ENCODE peak calls at places on chromosomes 1 and 21, in eight cellular contexts. One of them, this sample, is unnamed. For H3K4me1, the result is how much of the 10 kb centered on the place peaks cover.

GRCh38 chr21:36320421-36321324 is 676 bp downstream of the MORC3 start:
- DNase-seq in right atrium auricular region: peak
- DNase-seq in psoas muscle: peak
- DNase-seq in adrenal gland: peak
- DNase-seq in colonic mucosa: peak
- DNase-seq in GM23248: peak
- DNase-seq in right lobe of liver: peak
- DNase-seq in HCT116: peak
- DNase-seq in this sample: peak

GRCh38 chr1:95437011-95437410 is 203.0 kb downstream of the RWDD3 start:
- DNase-seq in right atrium auricular region: no peak
- DNase-seq in psoas muscle: no peak
- DNase-seq in adrenal gland: no peak
- DNase-seq in colonic mucosa: no peak
- DNase-seq in GM23248: no peak
- DNase-seq in right lobe of liver: no peak
- DNase-seq in HCT116: no peak
- DNase-seq in this sample: no peak

GRCh38 chr1:43971336-43971980 is 1.6 kb downstream of the DPH2 start:
- DNase-seq in right atrium auricular region: no peak
- DNase-seq in psoas muscle: peak
- DNase-seq in adrenal gland: no peak
- DNase-seq in colonic mucosa: no peak
- DNase-seq in GM23248: no peak
- DNase-seq in right lobe of liver: no peak
- DNase-seq in HCT116: no peak
- DNase-seq in this sample: no peak

GRCh38 chr1:203196371-203196770 is 9.9 kb upstream of the CHI3L1 start:
- DNase-seq in right atrium auricular region: no peak
- DNase-seq in psoas muscle: no peak
- DNase-seq in adrenal gland: no peak
- DNase-seq in colonic mucosa: no peak
- DNase-seq in GM23248: peak
- DNase-seq in right lobe of liver: no peak
- DNase-seq in HCT116: no peak
- DNase-seq in this sample: no peak

GRCh38 chr1:43716559-43717281 is 9.4 kb downstream of the ST3GAL3 start:
- DNase-seq in right atrium auricular region: no peak
- DNase-seq in psoas muscle: no peak
- DNase-seq in adrenal gland: no peak
- DNase-seq in colonic mucosa: no peak
- DNase-seq in GM23248: no peak
- DNase-seq in right lobe of liver: no peak
- DNase-seq in HCT116: no peak
- DNase-seq in this sample: no peak

GRCh38 chr1:41626146-41626545 is 141.7 kb upstream of the EDN2 start:
- DNase-seq in right atrium auricular region: no peak
- DNase-seq in psoas muscle: no peak
- DNase-seq in adrenal gland: no peak
- DNase-seq in colonic mucosa: no peak
- DNase-seq in GM23248: peak
- DNase-seq in right lobe of liver: no peak
- DNase-seq in HCT116: no peak
- DNase-seq in this sample: no peak

GRCh38 chr1:216710042-216710441 is 13.2 kb downstream of the ESRRG start:
- DNase-seq in right atrium auricular region: no peak
- DNase-seq in psoas muscle: no peak
- DNase-seq in adrenal gland: no peak
- DNase-seq in colonic mucosa: no peak
- DNase-seq in GM23248: no peak
- DNase-seq in right lobe of liver: no peak
- DNase-seq in HCT116: no peak
- DNase-seq in this sample: no peak

GRCh38 chr1:175679931-175680652 is 63.3 kb downstream of the TNR start:
- DNase-seq in right atrium auricular region: no peak
- DNase-seq in psoas muscle: no peak
- DNase-seq in adrenal gland: no peak
- DNase-seq in colonic mucosa: no peak
- DNase-seq in GM23248: no peak
- DNase-seq in right lobe of liver: no peak
- DNase-seq in HCT116: no peak
- DNase-seq in this sample: no peak

GRCh38 chr1:32992489-32993214 is 28.0 kb upstream of the RNF19B start:
- DNase-seq in right atrium auricular region: peak
- DNase-seq in psoas muscle: peak
- DNase-seq in adrenal gland: peak
- DNase-seq in colonic mucosa: peak
- DNase-seq in GM23248: peak
- DNase-seq in right lobe of liver: peak
- DNase-seq in HCT116: peak
- DNase-seq in this sample: peak

GRCh38 chr1:230750576-230750975 is 3.4 kb downstream of the CAPN9 start:
- DNase-seq in right atrium auricular region: no peak
- DNase-seq in psoas muscle: no peak
- DNase-seq in adrenal gland: no peak
- DNase-seq in colonic mucosa: no peak
- DNase-seq in GM23248: no peak
- DNase-seq in right lobe of liver: no peak
- DNase-seq in HCT116: no peak
- DNase-seq in this sample: no peak
- H3K4me1 ChIP-seq in right atrium auricular region: under half
- H3K4me1 ChIP-seq in psoas muscle: under half
- H3K4me1 ChIP-seq in adrenal gland: under half
- H3K4me1 ChIP-seq in colonic mucosa: under half
- H3K4me1 ChIP-seq in GM23248: under half
- H3K4me1 ChIP-seq in right lobe of liver: under half
- H3K4me1 ChIP-seq in HCT116: under half
- H3K4me1 ChIP-seq in this sample: under half

DNA sequence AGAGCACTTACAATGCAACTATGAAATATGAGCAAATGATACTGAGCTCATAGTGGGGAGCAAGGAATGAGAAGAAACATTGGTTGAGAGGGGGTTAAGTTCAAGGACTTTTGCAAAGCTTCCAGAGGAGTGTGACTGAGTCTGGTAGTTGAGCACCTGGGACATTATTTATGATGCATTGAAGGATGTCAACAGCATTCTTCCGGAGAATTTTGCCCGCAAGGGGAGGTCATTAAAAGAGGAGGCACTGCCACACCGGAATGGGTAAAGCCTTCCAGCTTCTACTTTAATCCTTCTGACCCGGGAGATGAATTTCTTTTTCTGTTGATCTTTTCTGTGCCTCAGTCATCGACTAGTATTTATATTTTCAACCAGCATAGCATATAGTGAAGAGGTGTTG is 208.4 kb upstream of the CAMK1G start:
- DNase-seq in right atrium auricular region: no peak
- DNase-seq in psoas muscle: no peak
- DNase-seq in adrenal gland: no peak
- DNase-seq in colonic mucosa: no peak
- DNase-seq in GM23248: no peak
- DNase-seq in right lobe of liver: no peak
- DNase-seq in HCT116: no peak
- DNase-seq in this sample: no peak
- H3K4me3 ChIP-seq in right atrium auricular region: no peak
- H3K4me3 ChIP-seq in psoas muscle: no peak
- H3K4me3 ChIP-seq in adrenal gland: no peak
- H3K4me3 ChIP-seq in colonic mucosa: no peak
- H3K4me3 ChIP-seq in GM23248: no peak
- H3K4me3 ChIP-seq in right lobe of liver: no peak
- H3K4me3 ChIP-seq in HCT116: no peak
- H3K4me3 ChIP-seq in this sample: no peak

GRCh38 chr1:207850621-207851407 is 60.1 kb downstream of the CD34 start:
- DNase-seq in right atrium auricular region: no peak
- DNase-seq in psoas muscle: no peak
- DNase-seq in adrenal gland: no peak
- DNase-seq in colonic mucosa: no peak
- DNase-seq in GM23248: no peak
- DNase-seq in right lobe of liver: no peak
- DNase-seq in HCT116: no peak
- DNase-seq in this sample: no peak
- H3K4me1 ChIP-seq in right atrium auricular region: under half
- H3K4me1 ChIP-seq in psoas muscle: half or more
- H3K4me1 ChIP-seq in adrenal gland: under half
- H3K4me1 ChIP-seq in colonic mucosa: under half
- H3K4me1 ChIP-seq in GM23248: under half
- H3K4me1 ChIP-seq in right lobe of liver: under half
- H3K4me1 ChIP-seq in HCT116: under half
- H3K4me1 ChIP-seq in this sample: under half

GRCh38 chr1:86068126-86068805 is 88.3 kb downstream of the COL24A1 start:
- DNase-seq in right atrium auricular region: no peak
- DNase-seq in psoas muscle: no peak
- DNase-seq in adrenal gland: no peak
- DNase-seq in colonic mucosa: no peak
- DNase-seq in GM23248: peak
- DNase-seq in right lobe of liver: no peak
- DNase-seq in HCT116: no peak
- DNase-seq in this sample: no peak

GRCh38 chr1:86068841-86069756 is 87.5 kb downstream of the COL24A1 start:
- DNase-seq in right atrium auricular region: no peak
- DNase-seq in psoas muscle: no peak
- DNase-seq in adrenal gland: no peak
- DNase-seq in colonic mucosa: no peak
- DNase-seq in GM23248: no peak
- DNase-seq in right lobe of liver: no peak
- DNase-seq in HCT116: no peak
- DNase-seq in this sample: no peak

GRCh38 chr1:86064899-86065298 is 91.7 kb downstream of the COL24A1 start:
- DNase-seq in right atrium auricular region: no peak
- DNase-seq in psoas muscle: no peak
- DNase-seq in adrenal gland: no peak
- DNase-seq in colonic mucosa: no peak
- DNase-seq in GM23248: no peak
- DNase-seq in right lobe of liver: no peak
- DNase-seq in HCT116: no peak
- DNase-seq in this sample: no peak

GRCh38 chr1:86067626-86068025 is 88.9 kb downstream of the COL24A1 start:
- DNase-seq in right atrium auricular region: no peak
- DNase-seq in psoas muscle: no peak
- DNase-seq in adrenal gland: no peak
- DNase-seq in colonic mucosa: no peak
- DNase-seq in GM23248: no peak
- DNase-seq in right lobe of liver: no peak
- DNase-seq in HCT116: no peak
- DNase-seq in this sample: no peak

GRCh38 chr1:86069757-86070145 is 86.8 kb downstream of the COL24A1 start:
- DNase-seq in right atrium auricular region: no peak
- DNase-seq in psoas muscle: no peak
- DNase-seq in adrenal gland: no peak
- DNase-seq in colonic mucosa: no peak
- DNase-seq in GM23248: peak
- DNase-seq in right lobe of liver: no peak
- DNase-seq in HCT116: no peak
- DNase-seq in this sample: no peak
- H3K4me3 ChIP-seq in right atrium auricular region: no peak
- H3K4me3 ChIP-seq in psoas muscle: no peak
- H3K4me3 ChIP-seq in adrenal gland: no peak
- H3K4me3 ChIP-seq in colonic mucosa: no peak
- H3K4me3 ChIP-seq in GM23248: no peak
- H3K4me3 ChIP-seq in right lobe of liver: no peak
- H3K4me3 ChIP-seq in HCT116: no peak
- H3K4me3 ChIP-seq in this sample: no peak

This sample was measured in thyroid gland.